ENCODE peak calls at places on chromosomes 1 and 21, in nine cellular contexts. Q is NCI-H345; T is activated naive CD4-positive, alpha-beta T cell; W is lung; D is stimulated activated CD4-positive, alpha-beta T cell treated with anti-CD3 and anti-CD28 coated beads, Interleukin-2, amount 100 ng/mL, for 48 hours; U is endothelial cell of umbilical vein; C is SW 1271; O is activated CD4-positive, alpha-beta T cell treated with anti-CD3 and anti-CD28 coated beads, Interleukin-2, amount 50 U/mL, for 1 hour; L is CD8-positive, alpha-beta memory T cell. E is an unnamed sample.

GRCh38 chr1:27858072-27858948 is 14.0 kb upstream of the THEMIS2 start:
- DNase-seq in O (peak; percentile 86), U (peak; percentile 81), T (peak; percentile 57), C (peak; percentile 40), L (peak; percentile 71), W (peak; percentile 89), D (peak; percentile 87), Q (peak; percentile 81), E (peak; percentile 92)

GRCh38 chr1:62180649-62181048 is 14.0 kb upstream of the L1TD1 start:
- DNase-seq in L (no peak), O (no peak), W (no peak), T (no peak), Q (peak; percentile 38), U (no peak), C (no peak), D (no peak), E (no peak)

GRCh38 chr1:46202975-46203737 is at the start of gene LURAP1:
- DNase-seq in Q (peak; percentile 52), L (peak; percentile 20), T (no peak), O (peak; percentile 23), U (peak; percentile 60), C (no peak), W (no peak), D (no peak), E (peak; percentile 72)

GRCh38 chr1:56709269-56709880 is 64.3 kb downstream of the PRKAA2 start:
- DNase-seq in D (no peak), C (peak; percentile 45), T (no peak), L (no peak), Q (peak; percentile 62), W (no peak), O (no peak), U (peak; percentile 69), E (no peak)

GRCh38 chr1:172678990-172679772 is 20.3 kb downstream of the FASLG start:
- DNase-seq in C (no peak), O (no peak), Q (no peak), T (no peak), U (no peak), D (no peak), W (no peak), L (no peak), E (no peak)

GRCh38 chr1:12387641-12388040 is 157.8 kb downstream of the VPS13D start:
- DNase-seq in W (no peak), D (no peak), C (no peak), Q (no peak), U (no peak), L (no peak), O (no peak), T (no peak), E (no peak)

GRCh38 chr1:207134550-207134949 is 30.5 kb downstream of the C4BPA start:
- DNase-seq in U (no peak), D (no peak), W (no peak), L (no peak), T (no peak), O (no peak), C (no peak), Q (no peak), E (no peak)

GRCh38 chr1:164725401-164725800 is 166.4 kb downstream of the PBX1 start:
- DNase-seq in T (no peak), L (no peak), U (no peak), D (no peak), O (no peak), W (no peak), C (no peak), Q (no peak), E (peak; percentile 66)

GRCh38 chr21:42568834-42569731 is 55.4 kb downstream of the SLC37A1 start:
- DNase-seq in L (no peak), O (no peak), U (no peak), Q (peak; percentile 89), T (no peak), C (no peak), W (no peak), D (no peak), E (no peak)

GRCh38 chr1:23563003-23563402 is 3.7 kb upstream of the ID3 start:
- DNase-seq in Q (no peak), C (no peak), L (no peak), W (no peak), O (no peak), U (no peak), T (no peak), D (no peak), E (no peak)

GRCh38 chr1:37726191-37726590 is 33.9 kb downstream of the CDCA8 start:
- DNase-seq in T (no peak), D (no peak), W (no peak), O (no peak), L (no peak), C (no peak), U (no peak), Q (no peak), E (no peak)

GRCh38 chr21:45091540-45092322 is 17.4 kb downstream of the ADARB1 start:
- DNase-seq in D (no peak), C (no peak), O (no peak), L (no peak), Q (no peak), T (no peak), W (no peak), U (no peak), E (no peak)

GRCh38 chr1:89657886-89658285 is 25.0 kb downstream of the LRRC8C start:
- DNase-seq in D (no peak), L (peak; percentile 74), U (peak; percentile 44), O (no peak), C (no peak), W (no peak), Q (no peak), T (no peak), E (no peak)

GRCh38 chr1:63317814-63318156 is 4.6 kb upstream of the FOXD3 start:
- DNase-seq in O (no peak), U (no peak), T (no peak), W (no peak), D (no peak), C (no peak), Q (no peak), L (no peak), E (no peak)

GRCh38 chr21:43273016-43273707 is 104.4 kb downstream of the CRYAA start:
- DNase-seq in D (no peak), T (no peak), C (no peak), U (no peak), W (no peak), Q (no peak), L (no peak), O (no peak), E (peak; percentile 20)

GRCh38 chr1:180953291-180953747 is 40.6 kb downstream of the KIAA1614 start:
- DNase-seq in Q (peak; percentile 8), L (no peak), D (no peak), C (no peak), T (no peak), U (no peak), W (no peak), O (no peak), E (no peak)

GRCh38 chr1:1120866-1121563 is 5.1 kb upstream of the C1orf159 start:
- DNase-seq in D (no peak), U (no peak), O (no peak), T (no peak), C (no peak), L (no peak), W (no peak), Q (no peak), E (peak; percentile 18)

GRCh38 chr1:155651861-155652661 is 36.5 kb downstream of the YY1AP1 start:
- DNase-seq in W (no peak), U (no peak), O (no peak), C (no peak), Q (peak; percentile 45), D (no peak), T (no peak), L (no peak), E (no peak)

GRCh38 chr1:155126494-155127104 is 1.1 kb upstream of the EFNA1 start:
- DNase-seq in U (peak; percentile 29), L (peak; percentile 39), D (no peak), C (no peak), T (no peak), W (peak; percentile 90), Q (peak; percentile 65), O (peak; percentile 32), E (peak; percentile 43)